ENCODE peak calls at places on chromosome 14, in six cellular contexts. F is astrocyte, C is right lobe of liver, G is GM12864, B is fibroblast of pulmonary artery, A is fibroblast of mammary gland. W is an unnamed sample.
A peak's percentile ranks its signal among the peaks of the same experiment; 100 is the strongest.

GRCh38 chr14:93010543-93011541 is 87.9 kb downstream of the CHGA start:
- DNase-seq in F (no peak), C (no peak), G (no peak), B (no peak), A (no peak), W (no peak)

GRCh38 chr14:65792208-65792905 is 379.8 kb downstream of the FUT8 start:
- DNase-seq in F (peak; percentile 57), C (no peak), G (no peak), B (no peak), A (peak; percentile 29), W (no peak)

GRCh38 chr14:61646366-61647101 is 48.8 kb upstream of the HIF1A start:
- DNase-seq in F (no peak), C (no peak), G (no peak), B (peak; percentile 42), A (peak; percentile 56), W (no peak)

GRCh38 chr14:70020350-70021170 is 141.3 kb downstream of the SMOC1 start:
- DNase-seq in F (no peak), C (no peak), G (no peak), B (peak; percentile 24), A (peak; percentile 33), W (no peak)

GRCh38 chr14:71324767-71325272 is 417.6 kb downstream of the PCNX1 start:
- DNase-seq in F (no peak), C (no peak), G (no peak), B (peak; percentile 72), A (peak; percentile 32), W (no peak)

GRCh38 chr14:64303471-64303917 is 9.3 kb upstream of the ESR2 start:
- DNase-seq in F (peak; percentile 50), C (no peak), G (peak; percentile 25), B (peak; percentile 78), A (peak; percentile 69), W (peak; percentile 16)

GRCh38 chr14:65453807-65454480 is 41.4 kb downstream of the FUT8 start:
- DNase-seq in F (no peak), C (no peak), G (no peak), B (peak; percentile 76), A (no peak), W (no peak)

GRCh38 chr14:67987596-67987995 is 168.0 kb downstream of the RAD51B start:
- DNase-seq in F (peak; percentile 98), C (no peak), G (no peak), B (peak; percentile 89), A (peak; percentile 90), W (peak; percentile 76)

GRCh38 chr14:26370118-26370517 is 227.7 kb downstream of the NOVA1 start:
- DNase-seq in F (no peak), C (no peak), G (no peak), B (peak; percentile 66), A (peak; percentile 19), W (no peak)

GRCh38 chr14:64733321-64733720 is 29.1 kb downstream of the PLEKHG3 start:
- DNase-seq in F (no peak), C (peak; percentile 7), G (no peak), B (no peak), A (no peak), W (no peak)

GRCh38 chr14:32078030-32078793 is 1.1 kb downstream of the ARHGAP5 start:
- DNase-seq in F (peak; percentile 22), C (peak; percentile 31), G (no peak), B (peak; percentile 44), A (peak; percentile 33), W (no peak)

GRCh38 chr14:99075771-99076370 is 196.1 kb downstream of the BCL11B start:
- DNase-seq in F (no peak), C (no peak), G (no peak), B (no peak), A (no peak), W (no peak)

GRCh38 chr14:54438703-54439102 is 2.5 kb downstream of the CNIH1 start:
- DNase-seq in F (no peak), C (no peak), G (no peak), B (no peak), A (no peak), W (no peak)

GRCh38 chr14:54440037-54440436 is 1.1 kb downstream of the CNIH1 start:
- DNase-seq in F (no peak), C (no peak), G (no peak), B (peak; percentile 51), A (peak; percentile 44), W (no peak)

GRCh38 chr14:54440870-54441868 is at the start of gene CNIH1:
- DNase-seq in F (peak; percentile 82), C (peak; percentile 94), G (peak; percentile 64), B (peak; percentile 92), A (peak; percentile 87), W (peak; percentile 70)

GRCh38 chr14:54440454-54440853 is 720 bp downstream of the CNIH1 start:
- DNase-seq in F (no peak), C (no peak), G (no peak), B (peak; percentile 23), A (peak; percentile 15), W (no peak)

DNA sequence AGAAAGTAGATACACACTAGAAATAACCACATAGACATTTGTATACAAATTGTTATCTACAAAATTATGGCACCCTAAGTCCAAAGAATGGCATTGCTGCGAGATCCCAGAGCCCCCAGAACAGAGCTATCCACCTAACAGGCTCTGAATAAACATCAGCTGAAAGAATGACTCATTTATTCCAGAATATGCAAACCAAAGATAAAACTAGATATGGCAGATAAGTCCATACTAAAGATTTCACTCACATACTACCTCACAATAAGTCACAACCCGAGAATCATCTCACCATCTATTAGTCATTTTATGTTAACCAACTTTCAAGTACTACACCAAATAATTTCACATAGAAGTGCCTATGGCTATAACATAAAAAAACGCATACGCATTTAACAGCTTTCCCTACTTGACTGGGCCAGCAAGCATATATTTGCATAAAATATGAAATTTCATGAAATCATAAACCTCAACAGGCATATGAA is 5.6 kb downstream of the CNIH1 start:
- DNase-seq in F (peak; percentile 89), C (no peak), G (no peak), B (peak; percentile 68), A (peak; percentile 66), W (peak; percentile 61)
- H3K4me3 ChIP-seq in F (no peak overlapping the region), C (no peak overlapping the region), G (peak overlapping the region; percentile 17), B (no peak overlapping the region), A (no peak overlapping the region), W (no peak overlapping the region)

GRCh38 chr14:104927901-104928300 is 3.2 kb downstream of the PLD4 start:
- DNase-seq in F (no peak), C (no peak), G (no peak), B (no peak), A (no peak), W (no peak)
- TF ChIP-seq CTCF in F (no peak), C (no peak), G (no peak), B (no peak), A (no peak), W (no peak)

DNA sequence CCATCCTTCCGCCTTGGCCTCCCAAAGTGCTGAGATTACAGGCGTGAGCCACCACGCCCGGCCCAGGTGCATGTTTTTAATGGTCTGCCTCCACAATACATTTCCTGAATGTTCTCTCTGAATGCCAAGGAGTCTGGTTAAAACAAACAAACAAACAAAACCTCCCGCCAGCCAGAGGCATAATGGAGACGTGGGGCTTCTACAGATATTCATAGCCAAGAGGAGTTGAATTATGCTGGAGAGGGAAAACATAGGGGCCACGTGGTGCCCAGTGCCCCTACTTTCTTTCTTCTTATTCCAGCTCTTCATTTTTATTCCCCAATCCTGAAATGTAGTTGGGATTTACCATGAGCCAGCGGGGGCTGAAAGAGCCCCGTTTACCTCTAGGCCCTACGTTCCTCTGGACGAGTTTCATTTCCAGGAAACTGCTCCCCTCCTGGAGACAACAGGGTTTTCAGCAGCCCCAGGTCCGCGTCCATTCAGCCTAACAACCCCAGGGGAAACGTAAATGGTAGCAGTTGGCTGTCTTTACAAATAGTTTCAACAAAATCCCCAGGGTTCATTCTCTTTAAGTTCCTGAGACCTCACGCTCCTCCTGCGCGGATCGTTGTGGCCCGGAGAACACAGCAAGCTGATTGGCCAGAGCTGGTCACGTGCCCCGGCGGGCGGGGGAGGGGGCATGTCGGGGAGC is 108.5 kb upstream of the ESRRB start:
- DNase-seq in F (peak; percentile 8), C (peak; percentile 75), G (no peak), B (peak; percentile 46), A (peak; percentile 42), W (no peak)
- H3K4me3 ChIP-seq in F (peak overlapping the region; percentile 56), C (peak overlapping the region; percentile 56), G (peak overlapping the region; percentile 38), B (peak overlapping the region; percentile 48), A (peak overlapping the region; percentile 34), W (peak overlapping the region; percentile 43)

DNA sequence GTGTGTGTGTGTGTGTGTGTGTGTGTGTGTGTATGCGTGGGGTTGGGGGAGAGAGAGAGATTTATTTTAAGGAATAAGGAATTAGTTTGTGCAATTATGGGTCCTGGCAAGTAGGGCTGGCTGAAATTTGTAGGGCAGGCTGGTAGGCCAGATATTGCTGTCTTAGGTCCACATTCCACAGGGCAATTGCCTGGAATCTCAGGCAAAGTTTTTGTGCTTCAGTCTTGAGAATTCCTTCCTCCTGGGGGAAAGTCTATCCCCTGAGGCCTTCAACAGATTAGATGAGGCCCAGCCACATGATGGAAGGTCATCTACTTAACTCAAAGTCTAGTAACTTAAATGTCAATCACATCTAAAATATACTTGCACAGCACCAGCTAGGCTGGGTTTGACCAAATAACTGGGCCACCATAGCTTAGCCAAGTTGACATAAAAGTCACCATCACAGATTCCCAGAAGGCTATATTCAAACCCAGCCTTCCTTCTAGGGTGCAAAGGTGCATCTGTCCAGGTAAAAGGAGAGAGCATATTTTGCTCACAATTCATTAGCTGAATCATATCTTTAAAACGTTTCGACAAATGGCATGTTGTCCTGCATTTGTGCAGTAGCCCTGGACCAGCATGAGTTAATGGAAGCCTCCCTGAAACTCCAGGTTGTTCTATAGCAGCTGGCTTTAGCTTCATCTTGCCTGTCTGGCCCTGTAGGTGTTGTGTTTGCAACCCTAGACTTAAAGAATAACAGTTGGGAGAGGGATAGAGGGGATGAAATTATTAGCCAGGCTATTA is 63.1 kb downstream of the C14orf132 start:
- DNase-seq in F (no peak), C (no peak), G (no peak), B (no peak), A (no peak), W (peak; percentile 44)
- TF ChIP-seq CTCF in F (no peak), C (no peak), G (no peak), B (no peak), A (no peak), W (peak; percentile 12)

GRCh38 chr14:101564444-101564776 is 3.1 kb downstream of the DIO3 start:
- DNase-seq in F (no peak), C (no peak), G (no peak), B (no peak), A (no peak), W (no peak)
- H3K4me3 ChIP-seq in F (no peak overlapping the region), C (no peak overlapping the region), G (no peak overlapping the region), B (no peak overlapping the region), A (no peak overlapping the region), W (no peak overlapping the region)

GRCh38 chr14:90514566-90514965 is 117.7 kb downstream of the CALM1 start:
- DNase-seq in F (no peak), C (no peak), G (no peak), B (no peak), A (no peak), W (no peak)

GRCh38 chr14:90512332-90512951 is 115.6 kb downstream of the CALM1 start:
- DNase-seq in F (no peak), C (no peak), G (no peak), B (no peak), A (no peak), W (no peak)

GRCh38 chr14:90514015-90514398 is 117.2 kb downstream of the CALM1 start:
- DNase-seq in F (no peak), C (no peak), G (no peak), B (no peak), A (no peak), W (no peak)

GRCh38 chr14:90511795-90512331 is 115.0 kb downstream of the CALM1 start:
- DNase-seq in F (no peak), C (no peak), G (no peak), B (no peak), A (no peak), W (no peak)

GRCh38 chr14:90513151-90514014 is 116.6 kb downstream of the CALM1 start:
- DNase-seq in F (no peak), C (no peak), G (no peak), B (peak; percentile 47), A (no peak), W (no peak)
- TF ChIP-seq CTCF in F (no peak), C (no peak), G (no peak), B (no peak), A (no peak), W (no peak)

GRCh38 chr14:35292051-35292769 is at the start of gene PSMA6:
- DNase-seq in F (peak; percentile 95), C (peak; percentile 99), G (peak; percentile 99), B (peak; percentile 99), A (peak; percentile 98), W (peak; percentile 93)
- H3K4me3 ChIP-seq in F (peak within 1 kb of the TSS; percentile 95), C (peak within 1 kb of the TSS; percentile 92), G (peak within 1 kb of the TSS; percentile 92), B (peak within 1 kb of the TSS; percentile 95), A (peak within 1 kb of the TSS; percentile 98), W (peak within 1 kb of the TSS; percentile 69)